ENCODE peak calls at places on chromosomes 2 and 18, in five cellular contexts. One of them, this sample, is unnamed.

GRCh38 chr2:9824956-9825720 is 18.1 kb upstream of the TAF1B start:
- DNase-seq in mesendoderm: no peak
- DNase-seq in GM20000: no peak
- DNase-seq in left kidney: no peak
- DNase-seq in Peyer's patch: no peak
- DNase-seq in this sample: no peak

GRCh38 chr2:214035921-214036320 is 374.9 kb upstream of the VWC2L start:
- DNase-seq in Peyer's patch: no peak
- DNase-seq in mesendoderm: no peak
- DNase-seq in left kidney: no peak
- DNase-seq in GM20000: no peak
- DNase-seq in this sample: no peak

GRCh38 chr18:63887424-63887823 is at the start of gene SERPINB2:
- DNase-seq in Peyer's patch: no peak
- DNase-seq in left kidney: no peak
- DNase-seq in GM20000: peak; percentile 14
- DNase-seq in mesendoderm: no peak
- DNase-seq in this sample: no peak

GRCh38 chr18:56903686-56904085 is 243.2 kb upstream of the BOD1L2 start:
- DNase-seq in Peyer's patch: no peak
- DNase-seq in GM20000: no peak
- DNase-seq in left kidney: no peak
- DNase-seq in mesendoderm: no peak
- DNase-seq in this sample: no peak

GRCh38 chr2:1850031-1850430 is 105.7 kb upstream of the PXDN start:
- DNase-seq in mesendoderm: no peak
- DNase-seq in left kidney: no peak
- DNase-seq in GM20000: no peak
- DNase-seq in Peyer's patch: no peak
- DNase-seq in this sample: no peak

GRCh38 chr2:165698621-165698946 is 95.5 kb downstream of the GALNT3 start:
- DNase-seq in Peyer's patch: peak; percentile 17
- DNase-seq in left kidney: peak; percentile 79
- DNase-seq in mesendoderm: peak; percentile 84
- DNase-seq in GM20000: peak; percentile 41
- DNase-seq in this sample: peak; percentile 55

GRCh38 chr2:189581354-189582139 is 961 bp upstream of the SLC40A1 start:
- DNase-seq in left kidney: peak; percentile 68
- DNase-seq in Peyer's patch: no peak
- DNase-seq in GM20000: peak; percentile 28
- DNase-seq in mesendoderm: peak; percentile 68
- DNase-seq in this sample: peak; percentile 55

GRCh38 chr2:30149513-30149912 is 2.7 kb downstream of the YPEL5 start:
- DNase-seq in Peyer's patch: no peak
- DNase-seq in mesendoderm: peak; percentile 94
- DNase-seq in GM20000: no peak
- DNase-seq in left kidney: peak; percentile 35
- DNase-seq in this sample: no peak

GRCh38 chr18:60466671-60467070 is 94.1 kb upstream of the MC4R start:
- DNase-seq in GM20000: no peak
- DNase-seq in left kidney: no peak
- DNase-seq in mesendoderm: no peak
- DNase-seq in Peyer's patch: no peak
- DNase-seq in this sample: no peak

GRCh38 chr2:175054340-175054739 is 49.2 kb upstream of the CHN1 start:
- DNase-seq in mesendoderm: no peak
- DNase-seq in GM20000: no peak
- DNase-seq in left kidney: no peak
- DNase-seq in Peyer's patch: no peak
- DNase-seq in this sample: no peak

This sample was measured in mucosa of descending colon.